ENCODE peak calls at places on chromosomes 16 and 17, in four cellular contexts. Q is prostate gland, B is GM23248, N is fibroblast of mammary gland. H is an unnamed sample.

GRCh38 chr16:70430667-70431536 is 8.0 kb downstream of the ST3GAL2 start:
- DNase-seq in N (peak; percentile 39), Q (no peak), B (peak; percentile 12), H (no peak)

GRCh38 chr17:63939401-63939800 is 7.3 kb upstream of the CD79B start:
- DNase-seq in B (no peak), Q (no peak), N (no peak), H (no peak)

GRCh38 chr17:17052462-17053221 is 10.4 kb downstream of the MPRIP start:
- DNase-seq in B (no peak), N (no peak), Q (no peak), H (no peak)

GRCh38 chr17:31216053-31216751 is 80.8 kb downstream of the OMG start:
- DNase-seq in N (peak; percentile 83), Q (no peak), B (peak; percentile 87), H (no peak)

GRCh38 chr17:28907709-28908475 is 5.0 kb upstream of the DHRS13 start:
- DNase-seq in B (peak; percentile 38), N (peak; percentile 51), Q (no peak), H (no peak)

GRCh38 chr16:2511128-2511785 is 2.5 kb upstream of the ATP6V0C start:
- DNase-seq in N (peak; percentile 78), Q (no peak), B (peak; percentile 70), H (no peak)

GRCh38 chr16:84532855-84533486 is 28.5 kb upstream of the MEAK7 start:
- DNase-seq in N (peak; percentile 10), B (no peak), Q (no peak), H (no peak)

GRCh38 chr17:65467156-65467555 is 94.3 kb downstream of the AXIN2 start:
- DNase-seq in Q (no peak), N (no peak), B (no peak), H (no peak)

GRCh38 chr17:78001182-78001581 is 42.7 kb downstream of the TNRC6C start:
- DNase-seq in N (no peak), B (no peak), Q (no peak), H (no peak)

GRCh38 chr17:19354123-19354522 is 8.4 kb downstream of the B9D1 start:
- DNase-seq in Q (no peak), N (peak; percentile 92), B (peak; percentile 91), H (no peak)

GRCh38 chr17:41775394-41776226 is 10.9 kb downstream of the JUP start:
- DNase-seq in B (no peak), N (no peak), Q (no peak), H (no peak)

GRCh38 chr17:4946312-4946976 is 1.9 kb downstream of the PFN1 start:
- DNase-seq in N (no peak), B (peak; percentile 12), Q (no peak), H (no peak)

GRCh38 chr17:15456972-15457722 is 10.3 kb downstream of the CDRT4 start:
- DNase-seq in Q (no peak), N (peak; percentile 94), B (peak; percentile 87), H (no peak)

GRCh38 chr17:62818491-62818890 is 10.4 kb upstream of the MARCHF10 start:
- DNase-seq in Q (no peak), N (no peak), B (no peak), H (no peak)

GRCh38 chr17:9522074-9522473 is 53.5 kb downstream of the STX8 start:
- DNase-seq in N (peak; percentile 70), B (peak; percentile 80), Q (no peak), H (no peak)

GRCh38 chr16:440627-441026 is 15.2 kb downstream of the RAB11FIP3 start:
- DNase-seq in N (no peak), B (no peak), Q (no peak), H (no peak)
- H3K4me3 ChIP-seq in N (no peak overlapping the region), B (no peak overlapping the region), Q (no peak overlapping the region), H (no peak overlapping the region)

GRCh38 chr17:61157246-61157887 is 242.3 kb upstream of the TBX2 start:
- DNase-seq in Q (no peak), B (peak; percentile 83), N (peak; percentile 73), H (no peak)
- H3K4me3 ChIP-seq in Q (peak overlapping the region; percentile 14), B (peak overlapping the region; percentile 58), N (peak overlapping the region; percentile 11), H (no peak overlapping the region)

DNA sequence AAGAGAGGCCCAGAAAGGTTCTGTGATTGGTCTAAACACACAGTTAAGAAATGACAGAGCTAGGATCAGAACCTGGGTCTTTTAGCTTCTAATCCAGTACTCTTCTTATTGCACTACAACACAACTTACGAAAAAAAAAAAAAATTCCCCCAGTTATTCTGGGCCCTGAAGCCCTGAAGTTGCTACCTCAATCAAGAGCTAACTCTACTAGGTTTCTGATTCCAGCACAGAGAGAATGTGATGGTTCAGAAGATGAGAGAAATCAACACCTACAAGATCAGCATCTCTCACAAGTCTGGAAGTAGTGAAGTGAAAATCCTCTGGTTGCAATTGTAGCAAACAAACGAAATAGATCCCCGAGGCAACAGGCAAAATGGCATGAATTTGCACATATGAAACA is 37.3 kb downstream of the GRB7 start:
- DNase-seq in B (no peak), Q (no peak), N (no peak), H (no peak)
- H3K4me3 ChIP-seq in B (no peak overlapping the region), Q (no peak overlapping the region), N (no peak overlapping the region), H (no peak overlapping the region)

GRCh38 chr17:50198026-50198669 is 3.3 kb downstream of the COL1A1 start:
- DNase-seq in Q (peak; percentile 64), B (peak; percentile 84), N (peak; percentile 73), H (peak; percentile 11)
- H3K4me3 ChIP-seq in Q (no peak overlapping the region), B (peak overlapping the region; percentile 99), N (peak overlapping the region; percentile 100), H (no peak overlapping the region)

DNA sequence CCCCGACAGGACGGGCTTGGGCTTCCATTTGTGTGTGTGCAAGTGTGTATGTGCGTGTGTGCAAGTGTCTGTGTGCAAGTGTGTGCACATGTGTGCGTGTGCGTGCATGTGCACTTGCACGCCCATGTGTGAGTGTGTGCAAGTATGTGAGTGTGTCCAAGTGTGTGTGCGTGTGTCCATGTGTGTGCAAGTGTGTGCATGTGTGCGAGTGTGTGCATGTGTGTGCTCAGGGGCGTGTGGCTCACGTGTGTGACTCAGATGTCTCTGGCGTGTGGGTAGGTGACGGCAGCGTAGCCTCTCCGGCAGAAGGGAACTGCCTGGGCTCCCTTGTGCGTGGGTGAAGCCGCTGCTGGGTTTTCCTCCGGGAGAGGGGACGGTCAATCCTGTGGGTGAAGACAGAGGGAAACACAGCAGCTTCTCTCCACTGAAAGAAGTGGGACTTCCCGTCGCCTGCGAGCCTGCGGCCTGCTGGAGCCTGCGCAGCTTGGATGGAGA is 23.1 kb upstream of the ITGAX start:
- DNase-seq in Q (no peak), B (no peak), N (no peak), H (no peak)
- H3K4me3 ChIP-seq in Q (no peak overlapping the region), B (no peak overlapping the region), N (no peak overlapping the region), H (no peak overlapping the region)

GRCh38 chr17:43830510-43831145 is 2.3 kb downstream of the MPP3 start:
- DNase-seq in B (no peak), N (no peak), Q (no peak), H (no peak)
- H3K4me3 ChIP-seq in B (no peak overlapping the region), N (no peak overlapping the region), Q (no peak overlapping the region), H (no peak overlapping the region)

DNA sequence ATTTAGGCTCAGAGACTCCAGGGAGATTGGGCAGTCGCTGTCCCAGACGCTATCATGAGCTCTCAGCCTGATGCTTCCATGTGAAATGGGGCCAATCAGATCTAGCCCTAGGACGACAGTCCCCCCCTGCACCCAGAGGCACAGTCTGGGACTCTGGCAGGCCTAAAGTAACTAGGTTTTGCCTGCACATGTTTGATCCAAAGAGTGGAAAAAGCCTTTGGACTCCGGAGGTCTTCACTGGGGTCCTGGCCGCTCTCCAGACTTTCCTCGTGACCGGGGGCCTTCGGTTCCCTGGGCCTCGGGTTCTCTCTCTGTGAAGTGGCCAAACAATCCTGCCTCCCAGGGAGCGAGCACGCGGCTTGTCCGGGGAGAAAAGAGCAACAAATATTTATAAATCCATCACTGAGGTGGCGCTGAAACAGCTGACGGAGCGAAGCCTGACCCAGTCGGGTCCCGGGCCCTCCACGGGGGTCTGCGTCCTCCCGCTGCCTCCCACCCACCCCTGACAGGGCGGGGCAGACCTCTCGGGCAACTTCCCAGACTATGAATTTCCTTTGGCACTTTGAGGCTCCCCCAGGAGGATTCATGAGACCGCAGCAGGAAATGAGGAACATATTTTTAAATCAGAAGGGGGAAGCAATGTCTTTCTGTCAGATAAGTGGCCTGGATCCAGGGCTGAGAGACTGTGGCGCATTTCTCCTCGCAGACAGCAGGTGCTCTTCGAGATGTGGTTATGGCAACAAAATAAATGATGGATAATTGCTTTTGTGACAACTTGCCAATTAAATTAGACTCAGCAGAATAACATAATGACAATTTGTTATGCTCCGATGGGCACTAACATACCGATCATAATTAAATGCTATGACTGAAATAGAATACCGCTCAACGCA is 38.9 kb downstream of the MRPS23 start:
- DNase-seq in N (peak; percentile 52), B (peak; percentile 52), Q (peak; percentile 28), H (no peak)
- H3K4me3 ChIP-seq in N (no peak overlapping the region), B (peak overlapping the region; percentile 45), Q (peak overlapping the region; percentile 24), H (no peak overlapping the region)

H was measured in LNCaP clone FGC.